ENCODE peak calls at places on chromosome 21, in six cellular contexts. C, E, V, D, Q and J are unnamed samples.

GRCh38 chr21:16514316-16514715 is 784.5 kb downstream of the USP25 start:
- DNase-seq in C (no peak), Q (no peak), V (no peak), D (no peak), E (no peak), J (no peak)

GRCh38 chr21:35885942-35886541 is 174.3 kb downstream of the SETD4 start:
- DNase-seq in D (no peak), C (no peak), V (no peak), E (no peak), Q (no peak), J (no peak)

GRCh38 chr21:33761104-33762036 is 119.1 kb downstream of the ITSN1 start:
- DNase-seq in Q (peak), V (no peak), C (peak), E (no peak), D (peak), J (peak)

GRCh38 chr21:16082038-16082816 is 352.4 kb downstream of the USP25 start:
- DNase-seq in Q (peak), V (no peak), E (no peak), C (no peak), D (no peak), J (no peak)

GRCh38 chr21:44482581-44483287 is 27.4 kb downstream of the LRRC3 start:
- DNase-seq in C (no peak), V (no peak), D (no peak), Q (no peak), E (no peak), J (no peak)

GRCh38 chr21:42001781-42002180 is 8.4 kb downstream of the ZBTB21 start:
- DNase-seq in Q (no peak), V (no peak), D (no peak), C (no peak), E (no peak), J (no peak)

GRCh38 chr21:35911412-35912191 is 148.7 kb downstream of the SETD4 start:
- DNase-seq in V (no peak), Q (no peak), D (no peak), E (no peak), C (no peak), J (no peak)

GRCh38 chr21:33857846-33858671 is 57.5 kb downstream of the ATP5PO start:
- DNase-seq in D (no peak), Q (no peak), E (peak), C (no peak), V (no peak), J (no peak)

GRCh38 chr21:45080639-45081414 is 6.4 kb downstream of the ADARB1 start:
- DNase-seq in E (no peak), D (no peak), Q (peak), C (no peak), V (no peak), J (no peak)

GRCh38 chr21:16752109-16752508 is 760.7 kb upstream of the CXADR start:
- DNase-seq in E (no peak), Q (no peak), V (no peak), C (no peak), D (no peak), J (no peak)

GRCh38 chr21:34526618-34527290 is 14.7 kb upstream of the KCNE1 start:
- DNase-seq in Q (peak), C (peak), D (peak), V (peak), E (peak), J (peak)

GRCh38 chr21:31656199-31657095 is 3.0 kb upstream of the SOD1 start:
- DNase-seq in Q (no peak), D (no peak), V (no peak), C (no peak), E (no peak), J (no peak)

GRCh38 chr21:32562426-32562825 is 22.9 kb downstream of the TCP10L start:
- DNase-seq in D (peak), Q (peak), C (peak), V (no peak), E (no peak), J (peak)

GRCh38 chr21:41851090-41851790 is 27.9 kb downstream of the PRDM15 start:
- DNase-seq in Q (peak), D (no peak), E (no peak), C (no peak), V (no peak), J (no peak)

GRCh38 chr21:33007747-33008146 is 18.0 kb upstream of the OLIG2 start:
- DNase-seq in D (no peak), V (no peak), E (no peak), C (no peak), Q (no peak), J (no peak)

GRCh38 chr21:45854702-45855247 is 126.8 kb upstream of the COL6A1 start:
- DNase-seq in Q (no peak), C (no peak), D (no peak), E (no peak), V (no peak), J (no peak)

GRCh38 chr21:25708467-25709065 is 26.1 kb downstream of the ATP5PF start:
- DNase-seq in E (no peak), C (peak), D (peak), Q (peak), V (peak), J (no peak)

GRCh38 chr21:35963920-35964451 is 96.3 kb downstream of the SETD4 start:
- DNase-seq in D (no peak), V (no peak), Q (peak), E (no peak), C (no peak), J (peak)

GRCh38 chr21:32004281-32004680 is 131.5 kb downstream of the HUNK start:
- DNase-seq in E (no peak), V (no peak), Q (no peak), C (no peak), D (no peak), J (no peak)

GRCh38 chr21:23543334-23543733 is 2063.9 kb downstream of the MRPL39 start:
- DNase-seq in Q (no peak), V (no peak), E (no peak), C (no peak), D (no peak), J (no peak)

GRCh38 chr21:45883090-45883489 is 98.5 kb upstream of the COL6A1 start:
- DNase-seq in Q (no peak), D (no peak), V (no peak), C (no peak), E (no peak), J (no peak)

GRCh38 chr21:32335601-32336575 is 37.2 kb downstream of the MRAP start:
- DNase-seq in E (no peak), C (no peak), V (no peak), Q (peak), D (no peak), J (no peak)

GRCh38 chr21:24025101-24025500 is 1582.2 kb downstream of the MRPL39 start:
- DNase-seq in V (no peak), E (no peak), C (no peak), Q (no peak), D (no peak), J (no peak)

GRCh38 chr21:34813266-34813886 is 144.6 kb downstream of the CLIC6 start:
- DNase-seq in C (no peak), Q (peak), V (no peak), E (no peak), D (no peak), J (no peak)

GRCh38 chr21:16353764-16354163 is 624.0 kb downstream of the USP25 start:
- DNase-seq in V (no peak), D (no peak), Q (no peak), C (no peak), E (no peak), J (no peak)

GRCh38 chr21:31514598-31514997 is 144.9 kb upstream of the SOD1 start:
- DNase-seq in V (no peak), E (no peak), D (peak), Q (peak), C (no peak), J (no peak)

GRCh38 chr21:32702702-32703101 is 25.1 kb downstream of the SYNJ1 start:
- DNase-seq in D (no peak), C (no peak), V (no peak), Q (peak), E (no peak), J (no peak)

GRCh38 chr21:26043891-26044290 is 126.7 kb downstream of the APP start:
- DNase-seq in V (no peak), C (no peak), D (no peak), Q (no peak), E (no peak), J (no peak)

GRCh38 chr21:34771512-34772028 is 102.8 kb downstream of the CLIC6 start:
- DNase-seq in E (no peak), C (no peak), V (no peak), D (no peak), Q (peak), J (no peak)

GRCh38 chr21:32370971-32371766 is 21.6 kb downstream of the URB1 start:
- DNase-seq in E (no peak), D (no peak), Q (no peak), C (no peak), V (no peak), J (no peak)

GRCh38 chr21:45421071-45421845 is 16.3 kb downstream of the COL18A1 start:
- DNase-seq in V (no peak), C (no peak), E (peak), D (no peak), Q (no peak), J (no peak)

GRCh38 chr21:41962425-41962966 is 8.7 kb upstream of the C2CD2 start:
- DNase-seq in V (no peak), C (no peak), E (no peak), D (no peak), Q (no peak), J (no peak)

GRCh38 chr21:42233067-42233981 is 14.4 kb downstream of the ABCG1 start:
- DNase-seq in V (peak), C (peak), D (peak), E (peak), Q (peak), J (no peak)

GRCh38 chr21:45207839-45208626 is 79.7 kb downstream of the POFUT2 start:
- DNase-seq in C (no peak), E (no peak), D (no peak), Q (no peak), V (no peak), J (no peak)

GRCh38 chr21:31162827-31163226 is 124.6 kb upstream of the KRTAP19-8 start:
- DNase-seq in E (no peak), V (no peak), D (no peak), C (no peak), Q (peak), J (peak)

GRCh38 chr21:27681841-27682240 is 715.0 kb upstream of the ADAMTS5 start:
- DNase-seq in Q (peak), E (no peak), V (no peak), C (no peak), D (no peak), J (no peak)

GRCh38 chr21:15063081-15063820 is 1.5 kb downstream of the NRIP1 start:
- DNase-seq in D (no peak), V (peak), Q (peak), E (no peak), C (no peak), J (no peak)
- TF ChIP-seq CTCF in D (no peak), V (no peak), Q (no peak), E (no peak), C (no peak), J (no peak)

GRCh38 chr21:18384771-18385170 is 18.8 kb downstream of the TMPRSS15 start:
- DNase-seq in Q (no peak), E (no peak), C (no peak), D (no peak), V (no peak), J (no peak)
- TF ChIP-seq CTCF in Q (peak), E (peak), C (no peak), D (peak), V (peak), J (peak)

GRCh38 chr21:43361127-43361492 is 65.8 kb downstream of the SIK1 start:
- DNase-seq in Q (no peak), C (no peak), D (no peak), E (peak), V (no peak), J (no peak)
- TF ChIP-seq CTCF in Q (no peak), C (no peak), D (no peak), E (no peak), V (no peak), J (peak)

GRCh38 chr21:39025198-39025597 is 158.1 kb downstream of the PSMG1 start:
- DNase-seq in C (no peak), E (no peak), D (no peak), Q (no peak), V (no peak), J (no peak)

GRCh38 chr21:39022035-39022900 is 161.0 kb downstream of the PSMG1 start:
- DNase-seq in V (no peak), D (no peak), C (no peak), E (no peak), Q (no peak), J (no peak)

GRCh38 chr21:39024538-39024937 is 158.7 kb downstream of the PSMG1 start:
- DNase-seq in D (no peak), V (no peak), C (no peak), E (no peak), Q (no peak), J (no peak)

GRCh38 chr21:39021475-39021832 is 161.8 kb downstream of the PSMG1 start:
- DNase-seq in E (no peak), Q (no peak), C (no peak), V (no peak), D (no peak), J (no peak)

DNA sequence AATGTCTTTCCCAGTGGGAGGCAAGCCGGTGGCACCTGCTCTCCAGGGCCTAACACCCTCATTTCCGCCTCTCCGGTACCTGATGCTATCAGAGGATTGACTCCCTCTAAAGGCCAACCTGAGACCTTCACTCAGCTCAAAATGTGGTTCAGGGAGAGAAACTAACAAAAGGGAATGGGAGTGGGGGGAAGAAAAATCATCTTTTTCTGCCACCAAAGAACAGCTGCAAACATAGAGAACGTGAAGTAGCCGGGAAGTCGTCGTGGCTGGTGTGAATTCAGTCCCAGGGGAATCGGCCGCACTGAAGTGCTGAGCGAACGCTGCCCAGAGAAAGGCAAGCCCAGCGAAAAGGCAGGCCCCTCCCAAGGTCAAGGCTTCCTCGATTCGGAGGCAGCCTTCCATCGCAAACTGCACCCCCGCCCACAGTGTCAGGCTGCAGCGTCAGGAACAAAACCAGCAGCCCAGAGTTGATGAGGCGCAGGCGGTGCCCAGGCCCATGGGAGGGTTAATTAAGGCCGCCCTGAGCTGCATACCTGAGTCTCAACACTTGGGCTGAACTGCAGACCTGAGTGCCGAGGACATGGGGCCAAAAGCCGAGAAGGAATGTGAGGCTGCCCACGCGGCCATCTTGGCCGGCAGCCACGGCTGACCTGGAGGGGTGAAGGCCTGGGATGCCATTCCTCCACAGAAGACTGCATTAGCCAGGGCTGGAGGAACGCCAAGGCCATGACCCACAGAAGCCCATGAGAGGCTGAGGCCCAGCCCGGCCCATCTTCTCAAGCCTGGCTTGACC is 160.2 kb downstream of the PSMG1 start:
- DNase-seq in D (no peak), V (no peak), C (no peak), Q (peak), E (peak), J (no peak)
- TF ChIP-seq CTCF in D (no peak), V (no peak), C (peak), Q (peak), E (peak), J (no peak)

DNA sequence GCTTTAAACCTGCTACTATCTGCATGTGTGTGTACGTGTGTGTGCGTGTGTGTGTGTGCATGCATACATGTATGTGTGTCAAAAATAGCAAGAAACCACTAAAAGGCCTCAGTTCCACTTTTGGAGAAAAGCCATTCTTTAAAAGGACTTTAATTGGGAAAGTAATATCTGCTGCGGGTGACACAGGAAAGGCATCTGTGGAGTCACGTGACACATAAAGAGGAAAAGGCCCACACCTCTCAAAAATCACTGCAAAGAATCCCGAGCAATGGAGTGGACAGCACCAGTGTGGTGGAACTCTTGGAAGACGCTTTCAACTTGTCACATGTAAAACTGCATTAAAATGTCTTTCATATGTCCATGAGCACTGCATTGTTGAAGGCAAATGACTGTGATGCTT is 63.6 kb downstream of the DSCAM start:
- DNase-seq in E (no peak), D (no peak), V (no peak), C (no peak), Q (no peak), J (no peak)
- TF ChIP-seq CTCF in E (no peak), D (no peak), V (no peak), C (no peak), Q (no peak), J (no peak)

GRCh38 chr21:38170283-38170682 is 86.5 kb upstream of the KCNJ15 start:
- DNase-seq in E (no peak), C (peak), Q (peak), D (peak), V (peak), J (no peak)
- TF ChIP-seq CTCF in E (peak), C (peak), Q (peak), D (peak), V (peak), J (peak)

GRCh38 chr21:36994501-36995189 is 11.9 kb upstream of the RIPPLY3 start:
- DNase-seq in Q (peak), C (no peak), E (no peak), D (peak), V (no peak), J (no peak)

GRCh38 chr21:36999131-36999898 is 7.2 kb upstream of the RIPPLY3 start:
- DNase-seq in Q (no peak), D (no peak), V (no peak), C (no peak), E (no peak), J (no peak)

GRCh38 chr21:37001446-37001845 is 5.1 kb upstream of the RIPPLY3 start:
- DNase-seq in V (no peak), D (no peak), E (no peak), C (no peak), Q (no peak), J (no peak)

GRCh38 chr21:37005548-37006242 is 807 bp upstream of the RIPPLY3 start:
- DNase-seq in C (no peak), D (no peak), Q (no peak), E (no peak), V (no peak), J (no peak)

GRCh38 chr21:37000381-37000780 is 6.1 kb upstream of the RIPPLY3 start:
- DNase-seq in V (no peak), C (no peak), Q (no peak), E (no peak), D (no peak), J (no peak)
- TF ChIP-seq CTCF in V (no peak), C (no peak), Q (no peak), E (no peak), D (no peak), J (no peak)